ENCODE peak calls at places on chromosomes 5 and 9, in eight cellular contexts. One of them, this sample, is unnamed.

GRCh38 chr5:123176938-123177275 is 87.9 kb downstream of the PRDM6 start:
- DNase-seq in NCI-H226: peak
- DNase-seq in NCI-H1694 treated with DMSO at 0.1 percent for 48 hours: no peak
- DNase-seq in stimulated activated naive B cell treated with anti-CD40 and anti-IgM and Interleukin-4, amounts not matched to agents 10 μg/mL and 1 μg/mL and 100 μg/mL, for 72 hours: no peak
- DNase-seq in stimulated activated CD8-positive, alpha-beta memory T cell treated with anti-CD3 and anti-CD28 coated beads, Interleukin-4, amount 100 ng/mL, for 24 hours: no peak
- DNase-seq in effector CD4-positive, alpha-beta T cell: no peak
- DNase-seq in AG08396: no peak
- DNase-seq in activated gamma-delta T cell treated with anti-CD3 and anti-CD28 coated beads, Interleukin-2, amount 50 U/mL, for 16 hours: no peak
- DNase-seq in this sample: no peak

GRCh38 chr5:175709276-175709781 is 51.5 kb downstream of the HRH2 start:
- DNase-seq in NCI-H226: no peak
- DNase-seq in NCI-H1694 treated with DMSO at 0.1 percent for 48 hours: no peak
- DNase-seq in stimulated activated naive B cell treated with anti-CD40 and anti-IgM and Interleukin-4, amounts not matched to agents 10 μg/mL and 1 μg/mL and 100 μg/mL, for 72 hours: no peak
- DNase-seq in stimulated activated CD8-positive, alpha-beta memory T cell treated with anti-CD3 and anti-CD28 coated beads, Interleukin-4, amount 100 ng/mL, for 24 hours: no peak
- DNase-seq in effector CD4-positive, alpha-beta T cell: no peak
- DNase-seq in AG08396: no peak
- DNase-seq in activated gamma-delta T cell treated with anti-CD3 and anti-CD28 coated beads, Interleukin-2, amount 50 U/mL, for 16 hours: no peak
- DNase-seq in this sample: no peak

GRCh38 chr9:71734953-71735352 is 33.4 kb downstream of the CEMIP2 start:
- DNase-seq in NCI-H226: no peak
- DNase-seq in NCI-H1694 treated with DMSO at 0.1 percent for 48 hours: no peak
- DNase-seq in stimulated activated naive B cell treated with anti-CD40 and anti-IgM and Interleukin-4, amounts not matched to agents 10 μg/mL and 1 μg/mL and 100 μg/mL, for 72 hours: no peak
- DNase-seq in stimulated activated CD8-positive, alpha-beta memory T cell treated with anti-CD3 and anti-CD28 coated beads, Interleukin-4, amount 100 ng/mL, for 24 hours: no peak
- DNase-seq in effector CD4-positive, alpha-beta T cell: no peak
- DNase-seq in AG08396: no peak
- DNase-seq in activated gamma-delta T cell treated with anti-CD3 and anti-CD28 coated beads, Interleukin-2, amount 50 U/mL, for 16 hours: no peak
- DNase-seq in this sample: no peak

GRCh38 chr9:133787749-133788015 is 49.5 kb upstream of the SARDH start:
- DNase-seq in NCI-H226: peak
- DNase-seq in NCI-H1694 treated with DMSO at 0.1 percent for 48 hours: no peak
- DNase-seq in stimulated activated naive B cell treated with anti-CD40 and anti-IgM and Interleukin-4, amounts not matched to agents 10 μg/mL and 1 μg/mL and 100 μg/mL, for 72 hours: peak
- DNase-seq in stimulated activated CD8-positive, alpha-beta memory T cell treated with anti-CD3 and anti-CD28 coated beads, Interleukin-4, amount 100 ng/mL, for 24 hours: peak
- DNase-seq in effector CD4-positive, alpha-beta T cell: no peak
- DNase-seq in AG08396: peak
- DNase-seq in activated gamma-delta T cell treated with anti-CD3 and anti-CD28 coated beads, Interleukin-2, amount 50 U/mL, for 16 hours: no peak
- DNase-seq in this sample: no peak

GRCh38 chr5:113614191-113614590 is 100.7 kb downstream of the YTHDC2 start:
- DNase-seq in NCI-H226: peak
- DNase-seq in NCI-H1694 treated with DMSO at 0.1 percent for 48 hours: no peak
- DNase-seq in stimulated activated naive B cell treated with anti-CD40 and anti-IgM and Interleukin-4, amounts not matched to agents 10 μg/mL and 1 μg/mL and 100 μg/mL, for 72 hours: no peak
- DNase-seq in stimulated activated CD8-positive, alpha-beta memory T cell treated with anti-CD3 and anti-CD28 coated beads, Interleukin-4, amount 100 ng/mL, for 24 hours: no peak
- DNase-seq in effector CD4-positive, alpha-beta T cell: no peak
- DNase-seq in AG08396: no peak
- DNase-seq in activated gamma-delta T cell treated with anti-CD3 and anti-CD28 coated beads, Interleukin-2, amount 50 U/mL, for 16 hours: no peak
- DNase-seq in this sample: no peak

GRCh38 chr5:64971538-64971937 is 202.8 kb downstream of the CWC27 start:
- DNase-seq in NCI-H226: no peak
- DNase-seq in NCI-H1694 treated with DMSO at 0.1 percent for 48 hours: no peak
- DNase-seq in stimulated activated naive B cell treated with anti-CD40 and anti-IgM and Interleukin-4, amounts not matched to agents 10 μg/mL and 1 μg/mL and 100 μg/mL, for 72 hours: no peak
- DNase-seq in stimulated activated CD8-positive, alpha-beta memory T cell treated with anti-CD3 and anti-CD28 coated beads, Interleukin-4, amount 100 ng/mL, for 24 hours: no peak
- DNase-seq in effector CD4-positive, alpha-beta T cell: no peak
- DNase-seq in AG08396: no peak
- DNase-seq in activated gamma-delta T cell treated with anti-CD3 and anti-CD28 coated beads, Interleukin-2, amount 50 U/mL, for 16 hours: no peak
- DNase-seq in this sample: no peak

GRCh38 chr5:163396941-163397340 is 40.5 kb upstream of the CCNG1 start:
- DNase-seq in NCI-H226: no peak
- DNase-seq in NCI-H1694 treated with DMSO at 0.1 percent for 48 hours: no peak
- DNase-seq in stimulated activated naive B cell treated with anti-CD40 and anti-IgM and Interleukin-4, amounts not matched to agents 10 μg/mL and 1 μg/mL and 100 μg/mL, for 72 hours: no peak
- DNase-seq in stimulated activated CD8-positive, alpha-beta memory T cell treated with anti-CD3 and anti-CD28 coated beads, Interleukin-4, amount 100 ng/mL, for 24 hours: no peak
- DNase-seq in effector CD4-positive, alpha-beta T cell: no peak
- DNase-seq in AG08396: no peak
- DNase-seq in activated gamma-delta T cell treated with anti-CD3 and anti-CD28 coated beads, Interleukin-2, amount 50 U/mL, for 16 hours: no peak
- DNase-seq in this sample: no peak

GRCh38 chr5:55533806-55534435 is 843 bp downstream of the PLPP1 start:
- DNase-seq in NCI-H226: no peak
- DNase-seq in NCI-H1694 treated with DMSO at 0.1 percent for 48 hours: peak
- DNase-seq in stimulated activated naive B cell treated with anti-CD40 and anti-IgM and Interleukin-4, amounts not matched to agents 10 μg/mL and 1 μg/mL and 100 μg/mL, for 72 hours: peak
- DNase-seq in stimulated activated CD8-positive, alpha-beta memory T cell treated with anti-CD3 and anti-CD28 coated beads, Interleukin-4, amount 100 ng/mL, for 24 hours: no peak
- DNase-seq in effector CD4-positive, alpha-beta T cell: no peak
- DNase-seq in AG08396: peak
- DNase-seq in activated gamma-delta T cell treated with anti-CD3 and anti-CD28 coated beads, Interleukin-2, amount 50 U/mL, for 16 hours: no peak
- DNase-seq in this sample: no peak

GRCh38 chr5:175027390-175027789 is 303.0 kb downstream of the MSX2 start:
- DNase-seq in NCI-H226: no peak
- DNase-seq in NCI-H1694 treated with DMSO at 0.1 percent for 48 hours: no peak
- DNase-seq in stimulated activated naive B cell treated with anti-CD40 and anti-IgM and Interleukin-4, amounts not matched to agents 10 μg/mL and 1 μg/mL and 100 μg/mL, for 72 hours: no peak
- DNase-seq in stimulated activated CD8-positive, alpha-beta memory T cell treated with anti-CD3 and anti-CD28 coated beads, Interleukin-4, amount 100 ng/mL, for 24 hours: no peak
- DNase-seq in effector CD4-positive, alpha-beta T cell: no peak
- DNase-seq in AG08396: no peak
- DNase-seq in activated gamma-delta T cell treated with anti-CD3 and anti-CD28 coated beads, Interleukin-2, amount 50 U/mL, for 16 hours: no peak
- DNase-seq in this sample: no peak